ENCODE peak calls at places on chromosome 4, in six cellular contexts. D is H9, R is breast epithelium, U is AG04450, Z is heart left ventricle, T is GM23248. N is an unnamed sample.

GRCh38 chr4:53651142-53651720 is 59.9 kb upstream of the LNX1 start:
- DNase-seq in R (no peak), Z (no peak), U (no peak), T (no peak), D (no peak), N (no peak)

GRCh38 chr4:2186133-2186864 is 55.6 kb downstream of the HAUS3 start:
- DNase-seq in D (peak; percentile 68), Z (no peak), T (no peak), R (no peak), U (no peak), N (no peak)

GRCh38 chr4:150145090-150145949 is 67.1 kb downstream of the DCLK2 start:
- DNase-seq in R (no peak), Z (no peak), T (peak; percentile 20), U (no peak), D (peak; percentile 36), N (no peak)

GRCh38 chr4:11469900-11470708 is 41.4 kb upstream of the HS3ST1 start:
- DNase-seq in R (no peak), Z (no peak), U (no peak), D (no peak), T (no peak), N (no peak)

GRCh38 chr4:55004831-55005230 is 120.6 kb downstream of the KDR start:
- DNase-seq in R (no peak), D (no peak), U (no peak), T (no peak), Z (no peak), N (peak; percentile 18)

GRCh38 chr4:924107-925096 is 7.7 kb downstream of the GAK start:
- DNase-seq in T (peak; percentile 53), Z (no peak), R (no peak), D (peak; percentile 37), U (no peak), N (no peak)

GRCh38 chr4:52957220-52957686 is 95.1 kb downstream of the RASL11B start:
- DNase-seq in U (no peak), T (peak; percentile 23), R (no peak), Z (no peak), D (no peak), N (no peak)

GRCh38 chr4:102868153-102868781 is 525 bp upstream of the CISD2 start:
- DNase-seq in R (no peak), Z (no peak), T (no peak), D (no peak), U (no peak), N (peak; percentile 33)

GRCh38 chr4:2817701-2818350 is 24.9 kb downstream of the SH3BP2 start:
- DNase-seq in T (peak; percentile 53), D (peak; percentile 65), Z (peak; percentile 67), R (no peak), U (no peak), N (no peak)

GRCh38 chr4:186948361-186949291 is 225.0 kb upstream of the FAT1 start:
- DNase-seq in U (no peak), Z (no peak), R (no peak), T (peak; percentile 29), D (peak; percentile 68), N (no peak)

GRCh38 chr4:32349026-32349425 is 1628.9 kb downstream of the PCDH7 start:
- DNase-seq in T (no peak), Z (no peak), U (no peak), D (no peak), R (no peak), N (no peak)

GRCh38 chr4:36320130-36320902 is 38.9 kb downstream of the DTHD1 start:
- DNase-seq in T (no peak), D (no peak), U (no peak), Z (no peak), R (no peak), N (no peak)

GRCh38 chr4:149120331-149121014 is 678.3 kb upstream of the NR3C2 start:
- DNase-seq in T (peak; percentile 24), U (no peak), R (no peak), Z (no peak), D (no peak), N (no peak)

GRCh38 chr4:56181140-56181950 is 205.9 kb downstream of the AASDH start:
- DNase-seq in T (peak; percentile 8), R (no peak), Z (no peak), U (no peak), D (no peak), N (no peak)

GRCh38 chr4:4439782-4440181 is 52.9 kb downstream of the NSG1 start:
- DNase-seq in T (no peak), R (no peak), Z (no peak), U (peak; percentile 39), D (no peak), N (no peak)

GRCh38 chr4:143337600-143338287 is 1.1 kb downstream of the GAB1 start:
- DNase-seq in T (peak; percentile 70), R (no peak), D (peak; percentile 38), U (no peak), Z (peak; percentile 75), N (peak; percentile 48)

GRCh38 chr4:23770011-23770410 is 119.8 kb downstream of the PPARGC1A start:
- DNase-seq in T (peak; percentile 2), R (no peak), U (no peak), D (no peak), Z (no peak), N (no peak)

GRCh38 chr4:124868495-124868894 is 156.0 kb upstream of the ANKRD50 start:
- DNase-seq in D (no peak), U (no peak), R (no peak), Z (no peak), T (no peak), N (no peak)

GRCh38 chr4:60805500-60806313 is 394.4 kb upstream of the ADGRL3 start:
- DNase-seq in T (peak; percentile 0), U (no peak), Z (no peak), D (no peak), R (no peak), N (peak; percentile 34)

GRCh38 chr4:185002784-185003183 is 15.5 kb upstream of the HELT start:
- DNase-seq in R (no peak), D (no peak), T (no peak), Z (no peak), U (no peak), N (peak; percentile 54)

GRCh38 chr4:185003596-185004351 is 14.5 kb upstream of the HELT start:
- DNase-seq in Z (no peak), R (no peak), D (no peak), T (no peak), U (no peak), N (no peak)

GRCh38 chr4:185005209-185005819 is 13.0 kb upstream of the HELT start:
- DNase-seq in Z (peak; percentile 85), R (peak; percentile 86), D (peak; percentile 82), U (peak; percentile 36), T (peak; percentile 85), N (peak; percentile 89)

GRCh38 chr4:185004562-185005208 is 13.6 kb upstream of the HELT start:
- DNase-seq in Z (no peak), T (no peak), D (peak; percentile 72), R (peak; percentile 58), U (no peak), N (peak; percentile 63)
- H3K27me3 ChIP-seq in Z (peaks cover 9% of the 10 kb centered on the region), T (peaks cover 6% of the 10 kb centered on the region), D (peaks cover 2% of the 10 kb centered on the region), R (no peaks in the 10 kb centered on the region), U (peaks cover 14% of the 10 kb centered on the region), N (peaks cover 10% of the 10 kb centered on the region)

DNA sequence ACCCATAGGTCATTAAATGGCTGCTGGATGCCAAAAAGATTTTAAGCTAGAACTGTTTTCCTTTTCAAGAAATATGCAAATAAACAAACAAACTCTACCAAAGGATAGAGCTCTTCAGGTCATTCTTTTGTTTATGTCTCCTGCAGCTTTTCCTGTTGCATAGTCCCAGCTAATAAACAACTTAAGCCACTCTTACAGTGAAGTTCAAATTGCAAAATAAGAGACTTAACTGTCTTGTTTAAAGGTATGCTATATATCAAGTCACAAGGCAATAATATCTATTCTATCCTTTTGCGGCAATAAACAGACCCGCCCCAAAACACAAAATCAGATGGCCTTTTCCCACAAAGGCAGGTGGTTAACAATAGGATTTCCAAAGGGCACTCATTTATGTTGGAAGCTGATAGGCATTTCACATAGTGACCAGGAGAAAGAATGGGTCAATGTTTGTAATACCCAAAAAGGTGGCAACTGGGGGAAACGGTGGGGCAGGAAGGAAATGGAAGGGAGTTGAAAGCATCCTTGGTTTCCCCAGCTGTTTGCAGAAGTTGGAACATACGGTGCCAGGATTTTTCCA is 15.3 kb downstream of the HAND2 start:
- DNase-seq in R (no peak), T (no peak), D (no peak), Z (no peak), U (no peak), N (no peak)
- H3K27ac ChIP-seq in R (no peak overlapping the region), T (no peak overlapping the region), D (no peak overlapping the region), Z (no peak overlapping the region), U (no peak overlapping the region), N (no peak overlapping the region)

DNA sequence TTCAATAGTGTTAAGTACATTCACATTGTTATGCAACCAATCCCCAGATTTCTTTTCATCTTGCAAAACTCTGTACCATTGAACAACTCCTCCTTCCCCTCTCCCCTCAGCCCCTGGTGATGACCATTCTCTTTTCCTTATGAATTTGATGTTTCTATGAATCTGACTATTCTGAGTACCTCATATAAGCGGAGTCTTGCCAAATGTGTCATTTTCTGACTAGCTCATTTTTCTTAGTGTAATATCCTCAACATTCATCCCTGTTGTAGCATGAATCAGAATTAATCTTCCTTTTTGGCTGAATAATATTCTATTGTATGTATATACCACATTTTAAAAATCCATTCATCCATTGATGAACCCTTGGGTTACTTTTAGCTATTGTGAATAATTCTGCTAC is 34.0 kb downstream of the SMIM20 start:
- DNase-seq in U (no peak), T (peak; percentile 29), R (no peak), Z (no peak), D (no peak), N (no peak)
- H3K27me3 ChIP-seq in U (peaks cover 17% of the 10 kb centered on the region), T (peaks cover 12% of the 10 kb centered on the region), R (no peaks in the 10 kb centered on the region), Z (peaks cover 10% of the 10 kb centered on the region), D (no peaks in the 10 kb centered on the region), N (peaks cover 6% of the 10 kb centered on the region)

GRCh38 chr4:83153312-83153915 is 38.9 kb upstream of the PLAC8 start:
- DNase-seq in T (no peak), D (no peak), Z (no peak), U (no peak), R (no peak), N (no peak)

GRCh38 chr4:83152771-83153170 is 38.2 kb upstream of the PLAC8 start:
- DNase-seq in D (no peak), T (peak; percentile 21), Z (no peak), R (no peak), U (no peak), N (no peak)

GRCh38 chr4:83151645-83152044 is 37.1 kb upstream of the PLAC8 start:
- DNase-seq in Z (no peak), D (no peak), T (no peak), R (no peak), U (no peak), N (no peak)

GRCh38 chr4:83149885-83150562 is 35.5 kb upstream of the PLAC8 start:
- DNase-seq in R (no peak), U (no peak), T (no peak), Z (no peak), D (no peak), N (no peak)

DNA sequence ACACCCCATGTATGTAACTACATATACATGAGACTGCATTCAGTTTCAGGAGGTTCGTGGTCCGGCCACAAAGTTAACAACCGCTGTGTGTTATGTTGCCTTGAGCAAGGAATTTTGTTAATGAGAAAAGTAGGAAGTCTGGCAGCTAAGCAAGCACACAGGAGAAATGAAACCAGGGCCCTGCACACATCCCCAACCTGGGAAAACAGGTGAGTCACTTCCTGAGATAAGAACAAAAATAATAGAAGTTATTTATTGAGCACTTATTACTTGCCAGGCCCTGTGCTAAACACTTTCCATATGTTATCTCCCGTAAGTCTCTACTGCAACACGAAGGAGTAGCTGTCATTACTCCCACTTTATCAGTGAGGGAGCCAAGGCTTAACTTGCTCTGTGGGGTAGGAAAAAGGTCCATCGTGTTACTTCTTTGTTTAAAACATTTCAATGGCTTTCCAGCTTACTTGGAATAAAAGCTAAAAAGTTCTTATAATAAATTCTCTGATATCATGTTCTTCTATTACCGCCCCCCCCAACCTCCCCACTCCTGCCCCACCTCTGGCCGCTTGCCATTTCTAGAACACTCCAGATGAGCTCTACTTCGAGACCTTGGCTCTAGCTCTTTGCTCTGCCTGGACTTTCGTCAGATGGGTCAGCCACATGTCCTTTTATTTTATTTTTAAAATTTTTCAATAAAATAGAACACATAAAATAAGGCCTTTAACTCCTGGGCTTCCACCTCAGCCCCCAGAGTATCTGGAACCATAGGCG is 36.2 kb upstream of the PLAC8 start:
- DNase-seq in U (no peak), R (no peak), Z (no peak), D (no peak), T (no peak), N (no peak)
- H3K27ac ChIP-seq in U (no peak overlapping the region), R (no peak overlapping the region), Z (no peak overlapping the region), D (no peak overlapping the region), T (no peak overlapping the region), N (peak overlapping the region; percentile 10)

N was measured in adrenal gland.